ENCODE peak calls at places on chromosomes 11 and 22, in seven cellular contexts. B, P, D, F, S, X and R are unnamed samples.

GRCh38 chr22:49166746-49167145 is 660.9 kb downstream of the BRD1 start:
- DNase-seq in P (no peak), B (no peak), X (no peak), F (no peak), D (no peak), S (no peak), R (no peak)

GRCh38 chr11:68841718-68842426 is at the start of gene CPT1A:
- DNase-seq in X (peak), F (peak), D (peak), P (peak), S (peak), B (peak), R (peak)

GRCh38 chr11:47415949-47416472 is 7.6 kb downstream of the SLC39A13 start:
- DNase-seq in F (no peak), B (no peak), S (no peak), D (no peak), X (peak), P (peak), R (peak)

GRCh38 chr11:41779401-41779960 is 320.0 kb upstream of the LRRC4C start:
- DNase-seq in P (no peak), X (no peak), F (no peak), B (no peak), D (no peak), S (no peak), R (no peak)

GRCh38 chr11:2699185-2699530 is 636 bp downstream of the KCNQ1OT1 start:
- DNase-seq in F (no peak), S (no peak), D (no peak), X (peak), P (no peak), B (peak), R (no peak)

GRCh38 chr11:45301537-45302246 is 15.6 kb upstream of the SYT13 start:
- DNase-seq in D (no peak), X (no peak), F (peak), P (no peak), B (no peak), S (no peak), R (no peak)

GRCh38 chr11:69661413-69661715 is 13.8 kb downstream of the LTO1 start:
- DNase-seq in B (no peak), D (no peak), X (no peak), F (no peak), P (no peak), S (no peak), R (no peak)

GRCh38 chr22:19917389-19918138 is 24.0 kb upstream of the COMT start:
- DNase-seq in X (no peak), D (no peak), F (no peak), B (no peak), P (no peak), S (no peak), R (no peak)

GRCh38 chr11:22807855-22808558 is 21.6 kb downstream of the SVIP start:
- DNase-seq in P (peak), B (no peak), F (peak), S (no peak), D (no peak), X (no peak), R (peak)

GRCh38 chr11:120170741-120171261 is 32.9 kb upstream of the TRIM29 start:
- DNase-seq in X (no peak), D (no peak), S (no peak), B (no peak), P (no peak), F (no peak), R (no peak)

GRCh38 chr11:64060861-64061444 is 25.2 kb downstream of the FLRT1 start:
- DNase-seq in X (peak), B (peak), S (peak), D (no peak), F (peak), P (no peak), R (no peak)

GRCh38 chr11:38693306-38693705 is 2095.3 kb upstream of the RAG2 start:
- DNase-seq in F (no peak), B (no peak), P (no peak), S (no peak), D (no peak), X (no peak), R (no peak)

GRCh38 chr11:128399186-128399585 is 188.2 kb downstream of the ETS1 start:
- DNase-seq in P (peak), S (no peak), D (no peak), B (no peak), F (peak), X (no peak), R (peak)

GRCh38 chr11:1890856-1891830 is 552 bp downstream of the PRR33 start:
- DNase-seq in F (no peak), D (no peak), P (no peak), S (no peak), B (no peak), X (no peak), R (no peak)

GRCh38 chr11:111944139-111944538 is 7.0 kb downstream of the DIXDC1 start:
- DNase-seq in X (peak), S (no peak), P (peak), F (no peak), B (no peak), D (no peak), R (peak)

GRCh38 chr22:19566599-19567382 is 42.6 kb upstream of the CLDN5 start:
- DNase-seq in X (no peak), P (no peak), F (no peak), S (no peak), B (no peak), D (no peak), R (no peak)

GRCh38 chr22:29842740-29843139 is 4.7 kb upstream of the ASCC2 start:
- DNase-seq in D (no peak), B (no peak), S (no peak), F (no peak), X (peak), P (peak), R (peak)

GRCh38 chr11:94750319-94751215 is 17.6 kb upstream of the AMOTL1 start:
- DNase-seq in P (no peak), S (no peak), F (no peak), D (no peak), X (no peak), B (no peak), R (no peak)

GRCh38 chr11:115425243-115425642 is 79.0 kb downstream of the CADM1 start:
- DNase-seq in S (no peak), D (no peak), F (no peak), B (no peak), P (no peak), X (no peak), R (no peak)

GRCh38 chr11:108616549-108616948 is 23.0 kb upstream of the EXPH5 start:
- DNase-seq in D (no peak), S (no peak), X (peak), F (no peak), P (peak), B (no peak), R (peak)

GRCh38 chr22:37310075-37310606 is 27.8 kb downstream of the CYTH4 start:
- DNase-seq in B (no peak), X (no peak), S (no peak), D (no peak), F (no peak), P (no peak), R (no peak)

GRCh38 chr11:68792400-68792955 is 41.2 kb upstream of the TESMIN start:
- DNase-seq in D (no peak), F (no peak), P (no peak), S (no peak), X (no peak), B (no peak), R (peak)

GRCh38 chr11:35845860-35846259 is 98.0 kb upstream of the LDLRAD3 start:
- DNase-seq in D (no peak), F (no peak), S (no peak), B (no peak), P (peak), X (no peak), R (no peak)

GRCh38 chr11:59141673-59142460 is 789 bp upstream of the FAM111A start:
- DNase-seq in D (no peak), F (no peak), X (no peak), S (no peak), P (peak), B (no peak), R (peak)

GRCh38 chr11:119806064-119806915 is 77.3 kb upstream of the NECTIN1 start:
- DNase-seq in F (no peak), B (no peak), X (no peak), P (no peak), D (no peak), S (no peak), R (no peak)

GRCh38 chr11:98940913-98941312 is 79.8 kb upstream of the CNTN5 start:
- DNase-seq in X (peak), B (no peak), S (no peak), F (no peak), P (no peak), D (no peak), R (no peak)

GRCh38 chr11:12489246-12489772 is 111.9 kb downstream of the PARVA start:
- DNase-seq in S (no peak), X (no peak), B (no peak), F (no peak), D (no peak), P (no peak), R (no peak)

GRCh38 chr11:125679397-125679796 is 1.2 kb downstream of the ACRV1 start:
- DNase-seq in B (no peak), D (no peak), P (peak), F (peak), S (no peak), X (no peak), R (no peak)

GRCh38 chr11:16028406-16028805 is 327.9 kb downstream of the SOX6 start:
- DNase-seq in B (no peak), S (no peak), P (no peak), F (no peak), X (no peak), D (no peak), R (peak)

GRCh38 chr11:14902650-14903350 is 10.8 kb upstream of the CYP2R1 start:
- DNase-seq in D (no peak), X (no peak), B (no peak), F (no peak), P (peak), S (no peak), R (peak)

GRCh38 chr11:134014502-134014901 is 54.4 kb upstream of the JAM3 start:
- DNase-seq in X (no peak), F (no peak), D (no peak), B (peak), P (peak), S (no peak), R (no peak)

GRCh38 chr11:129652828-129653227 is 162.8 kb upstream of the TMEM45B start:
- DNase-seq in X (no peak), F (no peak), S (no peak), B (no peak), P (peak), D (no peak), R (peak)

GRCh38 chr11:110199184-110199981 is 97.0 kb downstream of the RDX start:
- DNase-seq in B (no peak), P (peak), X (no peak), D (no peak), F (no peak), S (no peak), R (no peak)

GRCh38 chr11:107916671-107917241 is 11.5 kb upstream of the RAB39A start:
- DNase-seq in D (no peak), X (peak), S (no peak), F (peak), P (peak), B (peak), R (no peak)

GRCh38 chr11:65041206-65042035 is at the start of gene SAC3D1:
- DNase-seq in S (no peak), P (no peak), F (peak), D (peak), B (peak), X (peak), R (peak)

GRCh38 chr11:45432100-45432499 is 146.0 kb upstream of the SYT13 start:
- DNase-seq in X (no peak), D (no peak), S (no peak), P (no peak), F (no peak), B (no peak), R (no peak)

GRCh38 chr11:27612932-27613669 is 87.2 kb downstream of the BDNF start:
- DNase-seq in X (no peak), F (no peak), S (no peak), D (no peak), B (no peak), P (no peak), R (no peak)

GRCh38 chr22:31790240-31790639 is 36.4 kb downstream of the DEPDC5 start:
- DNase-seq in X (no peak), P (no peak), F (peak), B (no peak), S (no peak), D (no peak), R (no peak)

GRCh38 chr11:71446942-71447688 is 1.1 kb downstream of the DHCR7 start:
- DNase-seq in D (peak), S (no peak), F (no peak), P (peak), B (no peak), X (peak), R (peak)